ENCODE peak calls at places on chromosomes 6 and 20, in five cellular contexts. W, P, D, R and N are unnamed samples. For H3K9me3 and H3K4me1, the result is how much of the 10 kb centered on the place peaks cover.

GRCh38 chr20:2671977-2672376 is 8.0 kb upstream of the IDH3B start:
- DNase-seq in P (no peak), W (no peak), R (no peak), D (peak), N (no peak)

GRCh38 chr6:16546851-16547250 is 214.4 kb downstream of the ATXN1 start:
- DNase-seq in P (no peak), D (no peak), R (no peak), W (no peak), N (no peak)

GRCh38 chr6:81263531-81264168 is 488.8 kb downstream of the TENT5A start:
- DNase-seq in P (no peak), R (no peak), W (no peak), D (peak), N (no peak)

GRCh38 chr20:4160761-4161305 is 145.5 kb upstream of the RNF24 start:
- DNase-seq in D (peak), W (peak), R (peak), P (peak), N (no peak)

GRCh38 chr20:4901031-4901818 is 100.1 kb downstream of the SLC23A2 start:
- DNase-seq in D (no peak), R (no peak), P (no peak), W (no peak), N (no peak)

GRCh38 chr6:144758602-144759001 is 473.5 kb downstream of the UTRN start:
- DNase-seq in D (no peak), W (no peak), P (no peak), R (peak), N (no peak)

GRCh38 chr6:37894585-37894984 is 75.1 kb downstream of the ZFAND3 start:
- DNase-seq in R (no peak), D (no peak), W (no peak), P (no peak), N (no peak)

GRCh38 chr20:36688630-36689029 is 42.6 kb upstream of the SLA2 start:
- DNase-seq in W (no peak), R (no peak), D (no peak), P (no peak), N (no peak)

GRCh38 chr6:86045038-86045437 is 402.4 kb upstream of the SYNCRIP start:
- DNase-seq in R (no peak), W (no peak), P (no peak), D (no peak), N (no peak)

GRCh38 chr6:1135726-1136414 is 176.0 kb upstream of the FOXQ1 start:
- DNase-seq in D (no peak), R (no peak), W (no peak), P (no peak), N (no peak)

GRCh38 chr20:29873946-29874345 is 1383.5 kb upstream of the DEFB115 start:
- DNase-seq in D (peak), W (peak), R (peak), P (no peak), N (peak)

GRCh38 chr6:17015551-17016381 is 86.1 kb upstream of the STMND1 start:
- DNase-seq in D (peak), R (no peak), P (no peak), W (peak), N (no peak)

GRCh38 chr6:20286968-20287565 is 74.8 kb upstream of the MBOAT1 start:
- DNase-seq in W (no peak), R (peak), P (no peak), D (no peak), N (no peak)

GRCh38 chr20:3932277-3933073 is 43.3 kb downstream of the PANK2 start:
- DNase-seq in D (no peak), W (no peak), R (peak), P (no peak), N (no peak)

GRCh38 chr20:61754976-61755778 is 310.5 kb downstream of the TAF4 start:
- DNase-seq in R (no peak), P (no peak), D (peak), W (no peak), N (peak)

GRCh38 chr6:82906489-82906888 is 159.2 kb downstream of the UBE3D start:
- DNase-seq in W (no peak), D (no peak), P (no peak), R (peak), N (no peak)
- H3K27ac ChIP-seq in W (no peak), D (no peak), P (no peak), R (no peak), N (no peak)

GRCh38 chr20:7773511-7773910 is 166.7 kb downstream of the HAO1 start:
- DNase-seq in W (no peak), D (no peak), R (no peak), P (no peak), N (no peak)
- H3K9me3 ChIP-seq in W (under half), D (under half), R (under half), P (under half), N (under half)

DNA sequence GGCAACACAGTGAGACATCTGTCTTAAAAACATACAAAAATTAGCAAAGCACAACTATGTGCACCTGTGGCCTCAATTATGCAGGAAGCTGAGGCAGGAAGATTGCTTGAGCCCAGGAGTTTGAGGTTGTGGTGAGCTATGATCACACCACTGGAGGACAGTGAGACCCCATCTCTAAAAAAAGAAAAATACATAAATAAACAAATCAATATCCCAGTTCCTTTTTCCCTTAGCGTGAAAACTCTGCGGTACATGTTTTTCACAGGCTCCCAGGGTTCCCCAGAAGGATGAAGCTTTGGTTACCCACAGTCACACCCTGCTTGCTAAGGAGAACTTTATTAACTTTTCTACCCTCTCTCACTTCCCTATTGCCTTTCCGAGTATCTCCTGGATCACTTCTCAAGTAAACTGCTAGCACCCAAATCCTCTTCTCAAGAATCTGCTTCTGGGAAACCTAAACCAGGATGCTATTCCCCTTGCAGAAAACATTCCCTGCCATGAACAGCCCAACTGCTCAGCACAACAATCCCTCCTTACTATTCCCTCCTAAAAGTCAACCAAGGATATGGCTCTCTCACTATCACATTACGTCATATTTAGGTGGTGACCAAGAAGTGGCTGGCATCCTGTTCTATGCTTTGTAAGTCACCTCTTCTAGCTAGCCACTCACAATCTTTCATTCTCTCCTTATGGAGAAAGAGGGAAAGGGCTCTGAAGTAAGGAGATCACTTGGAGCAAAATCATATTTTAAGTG is 122.4 kb downstream of the IPCEF1 start:
- DNase-seq in P (no peak), W (no peak), R (no peak), D (no peak), N (no peak)
- H3K4me1 ChIP-seq in P (under half), W (under half), R (under half), D (under half), N (under half)

GRCh38 chr20:62786100-62786499 is 10.2 kb upstream of the MRGBP start:
- DNase-seq in W (no peak), D (no peak), P (no peak), R (no peak), N (no peak)
- H3K27ac ChIP-seq in W (no peak), D (no peak), P (no peak), R (no peak), N (no peak)

DNA sequence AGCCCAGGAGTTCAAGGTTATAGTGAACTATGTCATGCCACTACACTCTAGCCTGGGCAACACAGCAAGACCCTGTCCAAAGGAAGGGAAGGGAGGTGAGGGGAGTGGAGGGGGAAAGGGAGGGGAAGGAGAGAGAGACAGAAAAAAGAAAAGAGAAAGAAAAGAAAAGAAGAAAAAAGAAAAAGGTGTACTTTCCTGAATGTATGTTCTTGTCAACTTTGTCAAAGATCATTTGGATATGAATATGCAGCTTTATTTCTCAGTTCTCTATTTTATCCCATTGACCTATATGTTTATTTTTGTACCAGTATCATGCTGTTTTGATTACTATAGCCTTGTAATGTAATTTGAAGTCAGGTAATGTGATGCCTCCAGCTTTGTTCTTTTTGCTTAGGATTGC is 30.9 kb upstream of the FKBP1C start:
- DNase-seq in P (no peak), W (no peak), D (no peak), R (no peak), N (no peak)
- H3K9me3 ChIP-seq in P (under half), W (under half), D (under half), R (under half), N (under half)

GRCh38 chr6:157429248-157429647 is 48.3 kb downstream of the ZDHHC14 start:
- DNase-seq in R (no peak), D (no peak), P (no peak), W (no peak), N (no peak)
- H3K4me1 ChIP-seq in R (under half), D (under half), P (under half), W (under half), N (under half)

GRCh38 chr6:90074161-90074560 is 179.9 kb downstream of the GJA10 start:
- DNase-seq in P (no peak), W (no peak), D (no peak), R (peak), N (no peak)
- H3K27ac ChIP-seq in P (no peak), W (no peak), D (no peak), R (no peak), N (no peak)

DNA sequence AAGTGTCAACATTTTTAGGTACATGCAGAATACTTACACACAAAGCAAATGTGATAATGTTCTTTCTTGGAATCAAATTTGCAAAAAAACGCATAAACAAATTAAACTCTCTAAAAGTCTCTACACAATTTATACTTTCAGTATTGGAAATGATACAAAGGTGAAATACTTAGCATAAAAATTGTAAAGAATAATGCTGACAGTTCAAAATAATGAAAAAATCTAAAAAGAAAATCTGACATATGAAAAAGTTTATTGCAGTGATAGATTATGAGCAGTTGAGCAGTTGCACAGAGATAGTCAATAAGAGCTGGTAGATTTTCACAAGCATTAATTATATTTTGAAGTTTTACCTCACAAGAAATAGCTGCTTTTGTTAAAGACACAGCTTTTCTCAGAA is 1176.4 kb upstream of the EYS start:
- DNase-seq in R (no peak), P (no peak), W (no peak), D (no peak), N (no peak)
- H3K9me3 ChIP-seq in R (under half), P (under half), W (under half), D (under half), N (under half)

DNA sequence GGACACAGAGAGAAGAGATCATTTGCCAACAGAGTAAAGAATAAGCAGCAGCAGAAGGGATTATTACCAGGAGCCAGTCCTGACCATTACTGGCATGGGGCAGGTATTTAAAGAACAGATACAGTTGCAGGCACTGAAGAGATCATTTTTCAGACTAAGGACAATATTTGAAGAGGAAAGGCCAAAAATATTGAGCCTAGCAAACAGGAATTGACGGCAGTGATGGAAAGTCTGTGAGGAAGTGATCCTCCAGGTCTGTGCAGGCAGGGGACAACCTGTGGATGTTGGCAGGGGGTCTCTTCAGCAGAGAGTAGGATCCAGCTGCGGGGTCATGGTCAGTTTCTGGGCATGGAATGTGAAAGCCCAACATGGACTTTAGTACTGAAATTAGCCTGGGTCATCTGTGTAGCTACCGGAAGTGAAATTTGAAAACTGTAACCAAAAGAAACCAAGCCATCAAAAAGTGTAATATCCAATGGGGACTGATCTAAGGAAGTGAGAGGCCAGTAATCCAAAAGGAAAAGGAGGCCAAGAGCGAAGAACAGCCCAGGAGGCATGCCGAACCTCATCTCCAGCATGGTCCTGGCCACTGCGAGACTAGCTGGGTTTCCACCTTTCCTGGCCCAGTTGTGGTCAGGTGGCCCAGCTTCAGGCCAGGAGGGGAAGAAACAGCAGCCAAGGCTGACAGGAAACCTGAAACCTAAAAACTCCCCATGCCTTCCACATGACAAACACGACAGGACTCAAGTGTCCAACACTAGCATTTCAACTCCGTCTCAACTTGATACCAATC is 115.1 kb upstream of the TNFAIP3 start:
- DNase-seq in R (no peak), P (no peak), D (no peak), W (no peak), N (no peak)
- H3K4me1 ChIP-seq in R (under half), P (under half), D (under half), W (under half), N (under half)

DNA sequence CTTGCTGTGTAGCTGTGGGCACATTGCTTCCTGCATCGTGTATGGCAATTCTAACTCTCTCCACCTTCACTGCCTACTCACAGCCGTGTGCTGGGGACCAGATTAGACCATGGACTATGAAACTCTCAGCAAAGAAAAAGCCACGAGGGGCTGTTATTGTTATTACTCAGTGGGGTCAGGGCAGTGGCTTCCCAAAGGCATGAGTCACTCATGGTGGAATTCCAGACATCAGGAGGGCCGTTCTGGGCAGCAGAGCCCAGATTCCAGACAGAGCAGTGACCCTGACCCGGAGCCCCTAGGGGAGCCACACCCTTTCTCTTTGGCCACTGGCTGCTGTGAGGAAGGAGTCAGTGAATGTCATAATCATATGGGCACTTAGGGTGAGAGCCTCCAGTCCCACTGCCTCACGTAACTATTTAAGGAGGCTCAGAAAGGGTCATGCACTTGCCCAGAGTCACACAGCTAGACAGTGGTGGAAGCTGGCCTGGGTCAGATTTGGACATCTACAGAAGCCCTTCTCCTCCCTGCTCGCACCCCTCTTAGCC is 22.2 kb upstream of the CCN5 start:
- DNase-seq in W (peak), D (peak), R (peak), P (peak), N (peak)
- H3K27ac ChIP-seq in W (peak), D (peak), R (peak), P (peak), N (peak)